ENCODE peak calls at places on chromosome X, in nine cellular contexts. One of them, this sample, is unnamed.

GRCh38 chrX:24945009-24945408 is 70.8 kb downstream of the ARX start:
- DNase-seq in left ventricle myocardium inferior: no peak
- DNase-seq in B cell: no peak
- DNase-seq in upper lobe of right lung: no peak
- DNase-seq in fibroblast of mammary gland: no peak
- DNase-seq in mammary epithelial cell: no peak
- DNase-seq in H9: no peak
- DNase-seq in GM06990: no peak
- DNase-seq in suprapubic skin: no peak
- DNase-seq in this sample: no peak

GRCh38 chrX:154505726-154506125 is 10.3 kb downstream of the FAM3A start:
- DNase-seq in left ventricle myocardium inferior: no peak
- DNase-seq in B cell: no peak
- DNase-seq in upper lobe of right lung: no peak
- DNase-seq in fibroblast of mammary gland: peak; percentile 68
- DNase-seq in mammary epithelial cell: peak; percentile 44
- DNase-seq in H9: no peak
- DNase-seq in GM06990: no peak
- DNase-seq in suprapubic skin: no peak
- DNase-seq in this sample: no peak

GRCh38 chrX:83759872-83760271 is 101.1 kb upstream of the CYLC1 start:
- DNase-seq in left ventricle myocardium inferior: no peak
- DNase-seq in B cell: no peak
- DNase-seq in upper lobe of right lung: no peak
- DNase-seq in fibroblast of mammary gland: peak; percentile 23
- DNase-seq in mammary epithelial cell: no peak
- DNase-seq in H9: no peak
- DNase-seq in GM06990: no peak
- DNase-seq in suprapubic skin: no peak
- DNase-seq in this sample: peak; percentile 2

GRCh38 chrX:13180807-13181206 is 136.4 kb upstream of the FAM9C start:
- DNase-seq in left ventricle myocardium inferior: no peak
- DNase-seq in B cell: no peak
- DNase-seq in upper lobe of right lung: no peak
- DNase-seq in fibroblast of mammary gland: peak; percentile 85
- DNase-seq in mammary epithelial cell: peak; percentile 89
- DNase-seq in H9: no peak
- DNase-seq in GM06990: no peak
- DNase-seq in suprapubic skin: no peak
- DNase-seq in this sample: no peak

GRCh38 chrX:134470013-134470412 is 10.0 kb downstream of the HPRT1 start:
- DNase-seq in left ventricle myocardium inferior: no peak
- DNase-seq in B cell: no peak
- DNase-seq in upper lobe of right lung: no peak
- DNase-seq in fibroblast of mammary gland: no peak
- DNase-seq in mammary epithelial cell: no peak
- DNase-seq in H9: no peak
- DNase-seq in GM06990: no peak
- DNase-seq in suprapubic skin: no peak
- DNase-seq in this sample: no peak

GRCh38 chrX:55488559-55489314 is 911 bp downstream of the USP51 start:
- DNase-seq in left ventricle myocardium inferior: peak; percentile 66
- DNase-seq in B cell: peak; percentile 67
- DNase-seq in upper lobe of right lung: peak; percentile 79
- DNase-seq in fibroblast of mammary gland: peak; percentile 59
- DNase-seq in mammary epithelial cell: no peak
- DNase-seq in H9: peak; percentile 70
- DNase-seq in GM06990: peak; percentile 73
- DNase-seq in suprapubic skin: peak; percentile 80
- DNase-seq in this sample: peak; percentile 53

GRCh38 chrX:1385251-1385794 is 6.6 kb downstream of the SLC25A6 start:
- DNase-seq in left ventricle myocardium inferior: no peak
- DNase-seq in B cell: no peak
- DNase-seq in upper lobe of right lung: peak; percentile 61
- DNase-seq in fibroblast of mammary gland: no peak
- DNase-seq in mammary epithelial cell: no peak
- DNase-seq in H9: no peak
- DNase-seq in GM06990: no peak
- DNase-seq in suprapubic skin: peak; percentile 73
- DNase-seq in this sample: peak; percentile 10

GRCh38 chrX:132022115-132022862 is 813 bp upstream of the STK26 start:
- DNase-seq in left ventricle myocardium inferior: no peak
- DNase-seq in B cell: no peak
- DNase-seq in upper lobe of right lung: no peak
- DNase-seq in fibroblast of mammary gland: no peak
- DNase-seq in mammary epithelial cell: peak; percentile 26
- DNase-seq in H9: no peak
- DNase-seq in GM06990: peak; percentile 13
- DNase-seq in suprapubic skin: no peak
- DNase-seq in this sample: no peak

GRCh38 chrX:44344194-44344593 is 722 bp upstream of the EFHC2 start:
- DNase-seq in left ventricle myocardium inferior: no peak
- DNase-seq in B cell: peak; percentile 59
- DNase-seq in upper lobe of right lung: peak; percentile 55
- DNase-seq in fibroblast of mammary gland: no peak
- DNase-seq in mammary epithelial cell: no peak
- DNase-seq in H9: peak; percentile 29
- DNase-seq in GM06990: peak; percentile 1
- DNase-seq in suprapubic skin: no peak
- DNase-seq in this sample: no peak

DNA sequence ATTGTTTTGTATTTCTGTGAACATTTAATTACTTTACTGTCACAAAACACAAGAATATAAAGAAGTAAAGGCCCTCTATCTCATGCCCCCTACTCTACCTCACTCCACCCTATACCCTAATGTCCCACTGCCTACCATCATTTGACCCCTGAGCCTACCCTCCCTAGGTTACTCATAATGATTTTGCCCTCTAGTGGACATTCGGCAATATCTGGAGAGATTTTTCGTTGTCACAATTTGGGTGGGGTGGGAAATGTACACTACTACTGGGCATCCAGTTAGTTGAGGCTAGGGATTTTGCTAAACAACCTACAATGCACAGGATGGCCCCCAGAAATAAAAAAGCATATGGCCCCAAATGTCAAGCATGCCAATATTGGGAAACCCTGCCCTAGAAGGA is 10.2 kb downstream of the TEX13A start:
- DNase-seq in left ventricle myocardium inferior: no peak
- DNase-seq in B cell: no peak
- DNase-seq in upper lobe of right lung: no peak
- DNase-seq in fibroblast of mammary gland: no peak
- DNase-seq in mammary epithelial cell: no peak
- DNase-seq in H9: no peak
- DNase-seq in GM06990: no peak
- DNase-seq in suprapubic skin: no peak
- DNase-seq in this sample: no peak
- TF ChIP-seq CTCF in left ventricle myocardium inferior: no peak
- TF ChIP-seq CTCF in B cell: no peak
- TF ChIP-seq CTCF in upper lobe of right lung: no peak
- TF ChIP-seq CTCF in fibroblast of mammary gland: peak; percentile 27
- TF ChIP-seq CTCF in mammary epithelial cell: peak; percentile 21
- TF ChIP-seq CTCF in H9: peak; percentile 38
- TF ChIP-seq CTCF in GM06990: peak; percentile 2
- TF ChIP-seq CTCF in suprapubic skin: no peak
- TF ChIP-seq CTCF in this sample: no peak

DNA sequence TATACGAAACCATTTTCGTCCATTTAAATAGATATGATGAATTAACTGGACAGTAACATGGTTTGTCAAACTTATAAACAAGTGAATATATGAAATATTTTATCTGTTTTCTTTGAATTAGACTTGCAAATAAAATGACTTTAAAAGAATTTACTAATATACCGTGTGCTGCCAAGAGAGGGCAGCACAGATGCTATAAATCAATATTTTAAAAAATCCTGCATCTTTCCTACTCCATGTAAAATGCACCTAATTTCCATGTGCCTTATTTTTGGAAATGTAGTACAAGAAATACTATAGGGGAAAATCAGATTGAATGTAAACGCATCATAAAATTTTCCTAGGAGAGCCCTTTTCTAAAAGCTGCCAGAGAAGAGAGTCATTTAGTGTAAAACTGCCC is 62.2 kb downstream of the PRKX start:
- DNase-seq in left ventricle myocardium inferior: no peak
- DNase-seq in B cell: no peak
- DNase-seq in upper lobe of right lung: no peak
- DNase-seq in fibroblast of mammary gland: peak; percentile 47
- DNase-seq in mammary epithelial cell: peak; percentile 8
- DNase-seq in H9: no peak
- DNase-seq in GM06990: no peak
- DNase-seq in suprapubic skin: no peak
- DNase-seq in this sample: peak; percentile 17
- TF ChIP-seq CTCF in left ventricle myocardium inferior: peak; percentile 56
- TF ChIP-seq CTCF in B cell: peak; percentile 69
- TF ChIP-seq CTCF in upper lobe of right lung: peak; percentile 50
- TF ChIP-seq CTCF in fibroblast of mammary gland: peak; percentile 54
- TF ChIP-seq CTCF in mammary epithelial cell: peak; percentile 40
- TF ChIP-seq CTCF in H9: peak; percentile 82
- TF ChIP-seq CTCF in GM06990: peak; percentile 49
- TF ChIP-seq CTCF in suprapubic skin: no peak
- TF ChIP-seq CTCF in this sample: peak; percentile 31

GRCh38 chrX:6574762-6575161 is 39.8 kb upstream of the VCX3A start:
- DNase-seq in left ventricle myocardium inferior: no peak
- DNase-seq in B cell: no peak
- DNase-seq in upper lobe of right lung: no peak
- DNase-seq in fibroblast of mammary gland: no peak
- DNase-seq in mammary epithelial cell: no peak
- DNase-seq in H9: peak; percentile 33
- DNase-seq in GM06990: no peak
- DNase-seq in suprapubic skin: no peak
- DNase-seq in this sample: no peak
- TF ChIP-seq CTCF in left ventricle myocardium inferior: no peak
- TF ChIP-seq CTCF in B cell: no peak
- TF ChIP-seq CTCF in upper lobe of right lung: no peak
- TF ChIP-seq CTCF in fibroblast of mammary gland: no peak
- TF ChIP-seq CTCF in mammary epithelial cell: peak; percentile 15
- TF ChIP-seq CTCF in H9: peak; percentile 67
- TF ChIP-seq CTCF in GM06990: peak; percentile 45
- TF ChIP-seq CTCF in suprapubic skin: no peak
- TF ChIP-seq CTCF in this sample: no peak

GRCh38 chrX:119690921-119691716 is 1.8 kb downstream of the SEPTIN6 start:
- DNase-seq in left ventricle myocardium inferior: no peak
- DNase-seq in B cell: no peak
- DNase-seq in upper lobe of right lung: no peak
- DNase-seq in fibroblast of mammary gland: peak; percentile 68
- DNase-seq in mammary epithelial cell: peak; percentile 8
- DNase-seq in H9: no peak
- DNase-seq in GM06990: no peak
- DNase-seq in suprapubic skin: no peak
- DNase-seq in this sample: no peak

GRCh38 chrX:119694601-119695534 is 1.9 kb upstream of the SEPTIN6 start:
- DNase-seq in left ventricle myocardium inferior: no peak
- DNase-seq in B cell: no peak
- DNase-seq in upper lobe of right lung: no peak
- DNase-seq in fibroblast of mammary gland: no peak
- DNase-seq in mammary epithelial cell: no peak
- DNase-seq in H9: peak; percentile 60
- DNase-seq in GM06990: peak; percentile 58
- DNase-seq in suprapubic skin: no peak
- DNase-seq in this sample: no peak

GRCh38 chrX:119693032-119693995 is at the start of gene SEPTIN6:
- DNase-seq in left ventricle myocardium inferior: peak; percentile 62
- DNase-seq in B cell: peak; percentile 83
- DNase-seq in upper lobe of right lung: peak; percentile 81
- DNase-seq in fibroblast of mammary gland: peak; percentile 46
- DNase-seq in mammary epithelial cell: peak; percentile 65
- DNase-seq in H9: peak; percentile 88
- DNase-seq in GM06990: peak; percentile 95
- DNase-seq in suprapubic skin: peak; percentile 81
- DNase-seq in this sample: peak; percentile 87

GRCh38 chrX:119693996-119694451 is 1.1 kb upstream of the SEPTIN6 start:
- DNase-seq in left ventricle myocardium inferior: no peak
- DNase-seq in B cell: no peak
- DNase-seq in upper lobe of right lung: no peak
- DNase-seq in fibroblast of mammary gland: no peak
- DNase-seq in mammary epithelial cell: no peak
- DNase-seq in H9: peak; percentile 52
- DNase-seq in GM06990: no peak
- DNase-seq in suprapubic skin: no peak
- DNase-seq in this sample: peak; percentile 43

DNA sequence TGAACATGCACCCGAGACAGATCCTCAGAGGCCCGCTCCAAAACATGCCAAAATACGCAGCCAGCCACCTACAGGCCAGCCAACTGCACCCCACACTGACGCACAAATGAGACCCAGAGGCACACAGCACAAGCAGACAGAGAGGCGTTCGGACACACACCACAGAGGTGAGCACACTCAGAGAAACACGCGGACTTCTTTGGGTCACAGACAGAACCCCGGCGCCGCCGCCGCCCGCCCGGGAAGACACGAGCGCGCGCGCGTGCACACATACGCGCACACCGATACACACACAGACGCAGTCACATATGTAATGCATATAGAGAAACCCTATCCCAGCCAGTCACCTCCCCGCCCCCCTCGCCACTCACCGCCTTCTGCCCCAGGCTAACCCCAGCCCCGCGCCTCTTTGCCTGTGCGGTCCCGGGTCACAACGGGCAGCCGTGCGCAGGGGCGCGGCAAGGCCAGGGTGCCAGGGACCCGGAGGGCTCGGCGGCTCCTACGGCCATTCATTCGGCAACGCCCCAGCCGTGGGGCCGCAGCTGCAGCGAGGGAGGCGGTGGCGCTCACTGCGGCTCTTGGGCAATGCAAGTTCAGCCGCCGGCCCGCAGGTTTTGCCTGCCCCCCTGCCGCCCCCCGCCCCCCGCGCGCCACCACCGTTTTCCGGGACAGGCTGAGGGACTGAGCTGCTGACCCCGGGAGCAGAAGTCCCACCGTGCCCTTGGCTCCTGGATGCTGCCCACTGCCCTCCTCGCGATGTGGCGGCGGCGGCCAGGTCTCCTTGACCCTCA is 532 bp downstream of the SEPTIN6 start:
- DNase-seq in left ventricle myocardium inferior: peak; percentile 28
- DNase-seq in B cell: peak; percentile 57
- DNase-seq in upper lobe of right lung: peak; percentile 68
- DNase-seq in fibroblast of mammary gland: peak; percentile 64
- DNase-seq in mammary epithelial cell: peak; percentile 33
- DNase-seq in H9: peak; percentile 34
- DNase-seq in GM06990: peak; percentile 74
- DNase-seq in suprapubic skin: no peak
- DNase-seq in this sample: peak; percentile 39
- TF ChIP-seq CTCF in left ventricle myocardium inferior: no peak
- TF ChIP-seq CTCF in B cell: peak; percentile 1
- TF ChIP-seq CTCF in upper lobe of right lung: no peak
- TF ChIP-seq CTCF in fibroblast of mammary gland: no peak
- TF ChIP-seq CTCF in mammary epithelial cell: peak; percentile 24
- TF ChIP-seq CTCF in H9: peak; percentile 12
- TF ChIP-seq CTCF in GM06990: peak; percentile 23
- TF ChIP-seq CTCF in suprapubic skin: no peak
- TF ChIP-seq CTCF in this sample: no peak

DNA sequence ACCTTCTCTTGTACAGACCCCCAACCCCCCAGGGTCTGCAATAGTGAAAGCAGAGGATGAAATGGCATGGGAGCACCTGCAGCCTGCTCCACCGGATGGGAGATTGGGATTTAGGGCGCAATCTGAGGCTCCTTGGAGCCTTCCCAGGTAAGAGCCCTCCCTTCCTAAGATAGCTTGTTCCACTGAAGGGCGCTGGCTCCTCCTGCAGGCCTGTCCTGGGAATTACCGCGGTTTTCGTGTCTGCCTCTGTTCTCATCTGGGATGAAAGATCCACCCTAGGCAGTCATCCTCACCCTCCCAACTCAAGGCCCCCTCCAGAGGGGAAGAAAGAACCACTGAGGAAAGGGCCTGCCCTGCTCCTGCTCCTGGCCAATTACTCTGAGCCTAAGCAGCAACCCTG is 547.6 kb downstream of the SMARCA1 start:
- DNase-seq in left ventricle myocardium inferior: no peak
- DNase-seq in B cell: no peak
- DNase-seq in upper lobe of right lung: no peak
- DNase-seq in fibroblast of mammary gland: peak; percentile 3
- DNase-seq in mammary epithelial cell: peak; percentile 0
- DNase-seq in H9: peak; percentile 80
- DNase-seq in GM06990: peak; percentile 0
- DNase-seq in suprapubic skin: no peak
- DNase-seq in this sample: peak; percentile 18
- TF ChIP-seq CTCF in left ventricle myocardium inferior: peak; percentile 46
- TF ChIP-seq CTCF in B cell: no peak
- TF ChIP-seq CTCF in upper lobe of right lung: peak; percentile 33
- TF ChIP-seq CTCF in fibroblast of mammary gland: peak; percentile 52
- TF ChIP-seq CTCF in mammary epithelial cell: peak; percentile 71
- TF ChIP-seq CTCF in H9: peak; percentile 95
- TF ChIP-seq CTCF in GM06990: peak; percentile 73
- TF ChIP-seq CTCF in suprapubic skin: no peak
- TF ChIP-seq CTCF in this sample: peak; percentile 24

This sample was measured in GM10248.